ENCODE peak calls at places on chromosome 15, in five cellular contexts. Q, J, U, D and H are unnamed samples.

GRCh38 chr15:31131853-31132375 is 30.4 kb upstream of the TRPM1 start:
- DNase-seq in D (no peak), Q (no peak), U (no peak), J (no peak), H (no peak)

GRCh38 chr15:74415966-74416916 is 17.5 kb downstream of the SEMA7A start:
- DNase-seq in J (no peak), U (no peak), Q (no peak), D (no peak), H (no peak)

GRCh38 chr15:61794881-61795280 is 265.4 kb downstream of the VPS13C start:
- DNase-seq in Q (no peak), D (no peak), J (no peak), U (no peak), H (no peak)

GRCh38 chr15:98674336-98674735 is 26.0 kb downstream of the IGF1R start:
- DNase-seq in U (no peak), Q (no peak), J (no peak), D (no peak), H (no peak)

GRCh38 chr15:44726136-44726535 is 10.2 kb upstream of the TRIM69 start:
- DNase-seq in D (no peak), J (no peak), U (no peak), Q (no peak), H (no peak)

GRCh38 chr15:31758126-31758525 is 272.2 kb upstream of the CHRNA7 start:
- DNase-seq in D (peak; percentile 78), U (peak; percentile 27), J (peak; percentile 95), Q (no peak), H (peak; percentile 37)

GRCh38 chr15:32781781-32782180 is 64.0 kb downstream of the GREM1 start:
- DNase-seq in U (no peak), Q (no peak), D (no peak), J (no peak), H (no peak)

GRCh38 chr15:25933456-25934158 is 70.5 kb upstream of the ATP10A start:
- DNase-seq in Q (peak; percentile 81), J (peak; percentile 34), D (no peak), U (peak; percentile 22), H (peak; percentile 68)

GRCh38 chr15:70588613-70589012 is 174.7 kb downstream of the UACA start:
- DNase-seq in D (no peak), J (no peak), U (no peak), Q (no peak), H (no peak)

GRCh38 chr15:74613953-74614743 is 1.5 kb upstream of the CLK3 start:
- DNase-seq in U (no peak), Q (no peak), D (peak; percentile 46), J (no peak), H (no peak)

GRCh38 chr15:33675246-33675645 is 293.1 kb upstream of the CHRM5 start:
- DNase-seq in U (no peak), J (no peak), Q (peak; percentile 3), D (no peak), H (no peak)

GRCh38 chr15:72229076-72229946 is 1.7 kb downstream of the PKM start:
- DNase-seq in Q (no peak), D (no peak), U (no peak), J (no peak), H (no peak)

GRCh38 chr15:44084728-44085127 is 110.3 kb downstream of the FRMD5 start:
- DNase-seq in Q (no peak), D (no peak), U (no peak), J (no peak), H (no peak)

GRCh38 chr15:90241343-90242192 is 7.6 kb downstream of the GDPGP1 start:
- DNase-seq in Q (no peak), D (no peak), U (no peak), J (no peak), H (no peak)

DNA sequence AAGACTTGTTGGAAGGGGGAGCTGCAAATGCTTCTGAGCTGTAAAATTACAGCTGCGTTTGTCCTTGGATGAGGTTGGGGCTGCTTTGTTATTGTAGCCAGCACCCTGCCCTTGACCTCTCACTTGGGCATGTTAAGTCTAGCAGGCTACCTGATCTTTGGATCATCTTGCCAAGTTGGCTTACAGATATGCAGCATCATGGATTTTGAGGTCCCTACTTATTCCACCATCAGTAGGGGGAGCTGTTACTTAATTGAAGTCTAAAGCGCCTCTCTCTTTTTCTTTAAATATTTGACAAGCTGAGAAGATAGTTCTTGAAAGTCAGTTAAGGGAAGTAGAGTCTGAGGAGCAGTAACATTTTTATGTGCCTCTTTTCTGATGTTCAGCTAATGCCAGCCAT is 793.0 kb downstream of the MCTP2 start:
- DNase-seq in J (no peak), D (no peak), U (no peak), Q (peak; percentile 50), H (no peak)
- TF ChIP-seq CTCF in J (peak; percentile 36), D (no peak), U (peak; percentile 15), Q (peak; percentile 82), H (no peak)

GRCh38 chr15:63118854-63119253 is 2.8 kb upstream of the LACTB start:
- DNase-seq in D (no peak), J (no peak), U (no peak), Q (no peak), H (no peak)

GRCh38 chr15:63121382-63122001 is at the start of gene LACTB:
- DNase-seq in J (peak; percentile 82), Q (peak; percentile 80), D (peak; percentile 92), U (peak; percentile 75), H (peak; percentile 83)

GRCh38 chr15:63126726-63127125 is 5.1 kb downstream of the LACTB start:
- DNase-seq in D (no peak), J (no peak), Q (no peak), U (no peak), H (no peak)

GRCh38 chr15:63124506-63124905 is 2.8 kb downstream of the LACTB start:
- DNase-seq in Q (no peak), J (no peak), D (no peak), U (no peak), H (no peak)

GRCh38 chr15:63122002-63122893 is 587 bp downstream of the LACTB start:
- DNase-seq in U (peak; percentile 85), D (peak; percentile 92), Q (peak; percentile 61), J (peak; percentile 58), H (peak; percentile 92)
- TF ChIP-seq CTCF in U (no peak), D (peak; percentile 21), Q (peak; percentile 67), J (peak; percentile 45), H (no peak)

GRCh38 chr15:89139613-89140499 is 51.6 kb downstream of the ABHD2 start:
- DNase-seq in D (no peak), U (no peak), Q (no peak), J (peak; percentile 68), H (no peak)
- TF ChIP-seq CTCF in D (no peak), U (no peak), Q (peak; percentile 33), J (peak; percentile 51), H (no peak)

DNA sequence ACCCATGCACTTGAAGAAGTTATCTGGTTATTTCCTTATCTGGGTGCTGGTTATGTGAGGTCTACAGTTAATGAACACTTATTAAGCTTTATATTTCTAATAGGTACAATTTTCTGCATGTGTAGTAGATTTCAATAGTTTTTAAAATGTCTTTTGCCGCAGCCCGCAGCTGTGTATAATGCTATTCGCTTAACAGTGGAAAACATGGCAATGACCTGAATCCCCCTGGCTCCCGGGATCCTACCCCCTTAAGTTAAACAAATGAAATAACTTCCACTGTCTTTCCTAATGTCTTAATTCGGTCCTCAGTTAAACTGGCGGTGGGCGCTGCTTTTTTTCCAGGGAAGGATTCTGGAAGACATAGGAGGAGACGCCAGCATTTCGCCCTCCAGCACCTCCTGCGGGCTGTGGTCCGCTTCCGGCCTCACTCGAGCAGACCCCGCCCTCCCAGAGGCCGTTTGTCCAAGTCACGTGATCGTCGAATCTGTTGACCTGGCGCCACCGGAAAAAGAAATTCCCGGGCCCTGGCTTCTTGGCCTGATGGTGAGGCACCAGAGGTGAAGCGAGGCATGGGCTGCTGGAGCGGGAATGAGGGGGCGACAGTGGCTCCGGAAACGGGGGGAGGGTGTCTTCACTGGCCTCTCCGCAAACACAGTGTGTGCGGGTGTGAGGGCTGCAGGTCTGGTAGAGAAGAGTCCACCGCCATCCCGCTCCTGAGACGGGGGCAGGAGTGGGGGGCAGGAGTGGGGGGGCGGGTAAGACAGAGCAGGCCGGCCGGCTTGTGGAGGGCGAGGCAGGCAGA is 45.6 kb upstream of the CSPG4 start:
- DNase-seq in Q (peak; percentile 71), J (peak; percentile 87), U (peak; percentile 75), D (peak; percentile 93), H (peak; percentile 90)
- TF ChIP-seq CTCF in Q (peak; percentile 13), J (no peak), U (peak; percentile 26), D (no peak), H (no peak)

GRCh38 chr15:52002351-52002750 is 16.7 kb upstream of the MAPK6 start:
- DNase-seq in U (no peak), Q (no peak), D (no peak), J (no peak), H (no peak)
- TF ChIP-seq CTCF in U (no peak), Q (no peak), D (no peak), J (no peak), H (no peak)

GRCh38 chr15:67833504-67834248 is 6.2 kb downstream of the RNU6-1 start:
- DNase-seq in J (no peak), D (peak; percentile 63), Q (no peak), U (no peak), H (no peak)
- TF ChIP-seq CTCF in J (peak; percentile 41), D (no peak), Q (peak; percentile 79), U (peak; percentile 22), H (peak; percentile 3)

GRCh38 chr15:77632760-77633133 is at the start of gene LINGO1:
- DNase-seq in J (no peak), U (no peak), Q (no peak), D (no peak), H (no peak)

GRCh38 chr15:77633913-77634265 is 1.2 kb upstream of the LINGO1 start:
- DNase-seq in J (no peak), U (no peak), D (no peak), Q (no peak), H (no peak)

GRCh38 chr15:77633134-77633912 is 611 bp upstream of the LINGO1 start:
- DNase-seq in J (peak; percentile 84), D (peak; percentile 83), Q (peak; percentile 62), U (peak; percentile 76), H (peak; percentile 86)

GRCh38 chr15:77636209-77636608 is 3.5 kb upstream of the LINGO1 start:
- DNase-seq in D (no peak), Q (no peak), U (no peak), J (no peak), H (no peak)

GRCh38 chr15:77634266-77634962 is 1.7 kb upstream of the LINGO1 start:
- DNase-seq in Q (peak; percentile 45), J (peak; percentile 59), U (no peak), D (peak; percentile 75), H (peak; percentile 57)
- TF ChIP-seq CTCF in Q (peak; percentile 79), J (peak; percentile 54), U (peak; percentile 31), D (peak; percentile 53), H (no peak)